ENCODE peak calls at places on chromosomes 6 and 20, in nine cellular contexts. One of them, this sample, is unnamed.
A peak's percentile ranks its signal among the peaks of the same experiment; 100 is the strongest.

GRCh38 chr20:31543966-31544598 is 29.8 kb downstream of the HM13 start:
- DNase-seq in left ventricle myocardium inferior: no peak
- DNase-seq in choroid plexus epithelial cell: peak; percentile 91
- DNase-seq in uterus: peak; percentile 37
- DNase-seq in adrenal gland: peak; percentile 70
- DNase-seq in GM13977: no peak
- DNase-seq in cardiac fibroblast: peak; percentile 91
- DNase-seq in neural crest cell: no peak
- DNase-seq in endothelial cell: no peak
- DNase-seq in this sample: no peak

GRCh38 chr20:59307270-59307669 is 6.9 kb downstream of the EDN3 start:
- DNase-seq in left ventricle myocardium inferior: no peak
- DNase-seq in choroid plexus epithelial cell: no peak
- DNase-seq in uterus: no peak
- DNase-seq in adrenal gland: peak; percentile 89
- DNase-seq in GM13977: no peak
- DNase-seq in cardiac fibroblast: no peak
- DNase-seq in neural crest cell: no peak
- DNase-seq in endothelial cell: no peak
- DNase-seq in this sample: no peak

GRCh38 chr6:96939019-96939805 is 14.7 kb downstream of the KLHL32 start:
- DNase-seq in left ventricle myocardium inferior: no peak
- DNase-seq in choroid plexus epithelial cell: peak; percentile 25
- DNase-seq in uterus: no peak
- DNase-seq in adrenal gland: peak; percentile 72
- DNase-seq in GM13977: no peak
- DNase-seq in cardiac fibroblast: peak; percentile 62
- DNase-seq in neural crest cell: no peak
- DNase-seq in endothelial cell: no peak
- DNase-seq in this sample: no peak

GRCh38 chr6:4805553-4806307 is 29.5 kb downstream of the CDYL start:
- DNase-seq in left ventricle myocardium inferior: peak; percentile 31
- DNase-seq in choroid plexus epithelial cell: peak; percentile 57
- DNase-seq in uterus: peak; percentile 43
- DNase-seq in adrenal gland: peak; percentile 56
- DNase-seq in GM13977: no peak
- DNase-seq in cardiac fibroblast: peak; percentile 52
- DNase-seq in neural crest cell: peak; percentile 18
- DNase-seq in endothelial cell: peak; percentile 28
- DNase-seq in this sample: no peak

GRCh38 chr6:6916598-6916997 is 191.2 kb upstream of the RREB1 start:
- DNase-seq in left ventricle myocardium inferior: no peak
- DNase-seq in choroid plexus epithelial cell: peak; percentile 19
- DNase-seq in uterus: no peak
- DNase-seq in adrenal gland: peak; percentile 61
- DNase-seq in GM13977: no peak
- DNase-seq in cardiac fibroblast: no peak
- DNase-seq in neural crest cell: no peak
- DNase-seq in endothelial cell: no peak
- DNase-seq in this sample: no peak

GRCh38 chr6:148682252-148682651 is 64.6 kb upstream of the UST start:
- DNase-seq in left ventricle myocardium inferior: no peak
- DNase-seq in choroid plexus epithelial cell: no peak
- DNase-seq in uterus: no peak
- DNase-seq in adrenal gland: peak; percentile 13
- DNase-seq in GM13977: no peak
- DNase-seq in cardiac fibroblast: no peak
- DNase-seq in neural crest cell: no peak
- DNase-seq in endothelial cell: no peak
- DNase-seq in this sample: no peak

GRCh38 chr20:23419995-23420901 is 1.0 kb downstream of the NAPB start:
- DNase-seq in left ventricle myocardium inferior: peak; percentile 29
- DNase-seq in choroid plexus epithelial cell: peak; percentile 78
- DNase-seq in uterus: peak; percentile 53
- DNase-seq in adrenal gland: peak; percentile 54
- DNase-seq in GM13977: peak; percentile 58
- DNase-seq in cardiac fibroblast: peak; percentile 68
- DNase-seq in neural crest cell: no peak
- DNase-seq in endothelial cell: no peak
- DNase-seq in this sample: peak; percentile 63

GRCh38 chr6:72826033-72826432 is 204.2 kb downstream of the KCNQ5 start:
- DNase-seq in left ventricle myocardium inferior: no peak
- DNase-seq in choroid plexus epithelial cell: peak; percentile 4
- DNase-seq in uterus: no peak
- DNase-seq in adrenal gland: no peak
- DNase-seq in GM13977: no peak
- DNase-seq in cardiac fibroblast: peak; percentile 11
- DNase-seq in neural crest cell: no peak
- DNase-seq in endothelial cell: no peak
- DNase-seq in this sample: no peak

GRCh38 chr20:38937978-38938473 is 11.8 kb downstream of the FAM83D start:
- DNase-seq in left ventricle myocardium inferior: no peak
- DNase-seq in choroid plexus epithelial cell: no peak
- DNase-seq in uterus: no peak
- DNase-seq in adrenal gland: no peak
- DNase-seq in GM13977: no peak
- DNase-seq in cardiac fibroblast: no peak
- DNase-seq in neural crest cell: no peak
- DNase-seq in endothelial cell: no peak
- DNase-seq in this sample: no peak

GRCh38 chr20:56957737-56958553 is 308.5 kb downstream of the BMP7 start:
- DNase-seq in left ventricle myocardium inferior: no peak
- DNase-seq in choroid plexus epithelial cell: peak; percentile 29
- DNase-seq in uterus: no peak
- DNase-seq in adrenal gland: no peak
- DNase-seq in GM13977: no peak
- DNase-seq in cardiac fibroblast: no peak
- DNase-seq in neural crest cell: peak; percentile 40
- DNase-seq in endothelial cell: peak; percentile 28
- DNase-seq in this sample: no peak

GRCh38 chr6:49070411-49070810 is 392.6 kb downstream of the MMUT start:
- DNase-seq in left ventricle myocardium inferior: no peak
- DNase-seq in choroid plexus epithelial cell: no peak
- DNase-seq in uterus: no peak
- DNase-seq in adrenal gland: no peak
- DNase-seq in GM13977: no peak
- DNase-seq in cardiac fibroblast: no peak
- DNase-seq in neural crest cell: no peak
- DNase-seq in endothelial cell: no peak
- DNase-seq in this sample: no peak

GRCh38 chr6:21003780-21004541 is 469.7 kb downstream of the CDKAL1 start:
- DNase-seq in left ventricle myocardium inferior: no peak
- DNase-seq in choroid plexus epithelial cell: peak; percentile 81
- DNase-seq in uterus: no peak
- DNase-seq in adrenal gland: no peak
- DNase-seq in GM13977: peak; percentile 27
- DNase-seq in cardiac fibroblast: peak; percentile 89
- DNase-seq in neural crest cell: no peak
- DNase-seq in endothelial cell: no peak
- DNase-seq in this sample: peak; percentile 26

GRCh38 chr6:112466378-112467151 is 119.4 kb downstream of the RFPL4B start:
- DNase-seq in left ventricle myocardium inferior: no peak
- DNase-seq in choroid plexus epithelial cell: peak; percentile 76
- DNase-seq in uterus: no peak
- DNase-seq in adrenal gland: no peak
- DNase-seq in GM13977: no peak
- DNase-seq in cardiac fibroblast: peak; percentile 38
- DNase-seq in neural crest cell: no peak
- DNase-seq in endothelial cell: no peak
- DNase-seq in this sample: no peak

DNA sequence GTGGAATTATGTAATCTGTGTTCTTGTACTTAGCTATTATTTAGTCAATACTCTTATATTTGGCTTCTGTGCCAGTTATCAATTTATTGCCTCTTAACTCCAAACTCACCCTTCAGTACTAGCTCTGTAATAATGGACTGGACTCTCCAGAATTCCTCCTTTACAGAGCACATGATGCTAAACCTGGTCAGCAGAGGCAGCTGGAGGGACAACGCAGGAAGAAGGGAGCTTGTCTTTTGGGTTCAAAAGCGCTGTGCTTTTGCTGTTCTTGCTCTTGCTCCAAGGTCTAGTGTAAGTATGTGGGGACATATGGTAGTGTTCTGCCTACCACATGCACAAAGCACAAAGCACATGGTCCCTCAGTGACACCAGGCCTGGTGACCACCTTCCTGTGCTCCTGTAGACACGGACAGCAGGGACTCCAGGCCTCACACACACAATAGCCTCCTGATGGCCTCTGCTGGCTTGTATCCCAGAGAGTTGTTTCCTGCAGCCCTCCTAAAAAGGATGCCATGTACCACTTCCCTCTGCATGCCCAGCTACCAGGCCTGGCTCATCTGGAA is 46.1 kb downstream of the CHD6 start:
- DNase-seq in left ventricle myocardium inferior: no peak
- DNase-seq in choroid plexus epithelial cell: peak; percentile 17
- DNase-seq in uterus: no peak
- DNase-seq in adrenal gland: peak; percentile 7
- DNase-seq in GM13977: no peak
- DNase-seq in cardiac fibroblast: no peak
- DNase-seq in neural crest cell: no peak
- DNase-seq in endothelial cell: no peak
- DNase-seq in this sample: no peak
- TF ChIP-seq CTCF in left ventricle myocardium inferior: no peak
- TF ChIP-seq CTCF in choroid plexus epithelial cell: peak; percentile 53
- TF ChIP-seq CTCF in uterus: no peak
- TF ChIP-seq CTCF in adrenal gland: no peak
- TF ChIP-seq CTCF in GM13977: no peak
- TF ChIP-seq CTCF in cardiac fibroblast: no peak
- TF ChIP-seq CTCF in neural crest cell: no peak
- TF ChIP-seq CTCF in endothelial cell: no peak
- TF ChIP-seq CTCF in this sample: no peak

GRCh38 chr6:73898599-73898998 is 202.6 kb downstream of the CD109 start:
- DNase-seq in left ventricle myocardium inferior: no peak
- DNase-seq in choroid plexus epithelial cell: peak; percentile 37
- DNase-seq in uterus: no peak
- DNase-seq in adrenal gland: no peak
- DNase-seq in GM13977: no peak
- DNase-seq in cardiac fibroblast: no peak
- DNase-seq in neural crest cell: no peak
- DNase-seq in endothelial cell: no peak
- DNase-seq in this sample: no peak
- TF ChIP-seq CTCF in left ventricle myocardium inferior: peak; percentile 12
- TF ChIP-seq CTCF in choroid plexus epithelial cell: peak; percentile 39
- TF ChIP-seq CTCF in uterus: no peak
- TF ChIP-seq CTCF in adrenal gland: no peak
- TF ChIP-seq CTCF in GM13977: no peak
- TF ChIP-seq CTCF in cardiac fibroblast: peak; percentile 10
- TF ChIP-seq CTCF in neural crest cell: no peak
- TF ChIP-seq CTCF in endothelial cell: no peak
- TF ChIP-seq CTCF in this sample: no peak

GRCh38 chr6:124877468-124877867 is 84.8 kb upstream of the RNF217 start:
- DNase-seq in left ventricle myocardium inferior: no peak
- DNase-seq in choroid plexus epithelial cell: no peak
- DNase-seq in uterus: no peak
- DNase-seq in adrenal gland: no peak
- DNase-seq in GM13977: no peak
- DNase-seq in cardiac fibroblast: no peak
- DNase-seq in neural crest cell: no peak
- DNase-seq in endothelial cell: no peak
- DNase-seq in this sample: no peak
- TF ChIP-seq CTCF in left ventricle myocardium inferior: no peak
- TF ChIP-seq CTCF in choroid plexus epithelial cell: no peak
- TF ChIP-seq CTCF in uterus: no peak
- TF ChIP-seq CTCF in adrenal gland: no peak
- TF ChIP-seq CTCF in GM13977: no peak
- TF ChIP-seq CTCF in cardiac fibroblast: no peak
- TF ChIP-seq CTCF in neural crest cell: no peak
- TF ChIP-seq CTCF in endothelial cell: no peak
- TF ChIP-seq CTCF in this sample: no peak

DNA sequence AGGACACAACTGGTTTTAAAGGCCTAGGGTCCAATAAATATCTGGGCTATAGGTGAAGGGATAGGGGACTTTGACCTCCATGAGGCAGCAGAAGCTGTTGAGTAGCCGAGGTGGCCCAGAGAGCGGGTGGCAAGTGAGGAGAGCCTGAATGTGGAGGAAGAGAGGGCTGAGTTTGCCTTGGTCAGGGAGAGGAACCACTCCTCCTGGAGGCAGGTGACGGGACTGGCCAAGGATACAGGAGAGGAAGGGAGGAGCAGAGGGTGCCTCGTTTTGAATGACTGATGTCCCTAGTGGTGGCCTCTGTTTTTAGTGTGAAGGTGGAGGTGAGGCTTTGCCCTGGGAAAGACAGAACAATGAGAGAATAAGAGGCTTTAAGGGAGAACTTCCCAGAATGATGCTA is 19.1 kb upstream of the AAR2 start:
- DNase-seq in left ventricle myocardium inferior: no peak
- DNase-seq in choroid plexus epithelial cell: no peak
- DNase-seq in uterus: no peak
- DNase-seq in adrenal gland: no peak
- DNase-seq in GM13977: no peak
- DNase-seq in cardiac fibroblast: no peak
- DNase-seq in neural crest cell: no peak
- DNase-seq in endothelial cell: no peak
- DNase-seq in this sample: no peak
- TF ChIP-seq CTCF in left ventricle myocardium inferior: no peak
- TF ChIP-seq CTCF in choroid plexus epithelial cell: peak; percentile 20
- TF ChIP-seq CTCF in uterus: no peak
- TF ChIP-seq CTCF in adrenal gland: no peak
- TF ChIP-seq CTCF in GM13977: no peak
- TF ChIP-seq CTCF in cardiac fibroblast: no peak
- TF ChIP-seq CTCF in neural crest cell: no peak
- TF ChIP-seq CTCF in endothelial cell: peak; percentile 29
- TF ChIP-seq CTCF in this sample: no peak

GRCh38 chr6:34226731-34227586 is 9.7 kb upstream of the HMGA1 start:
- DNase-seq in left ventricle myocardium inferior: no peak
- DNase-seq in choroid plexus epithelial cell: no peak
- DNase-seq in uterus: no peak
- DNase-seq in adrenal gland: no peak
- DNase-seq in GM13977: no peak
- DNase-seq in cardiac fibroblast: no peak
- DNase-seq in neural crest cell: no peak
- DNase-seq in endothelial cell: no peak
- DNase-seq in this sample: no peak
- TF ChIP-seq CTCF in left ventricle myocardium inferior: no peak
- TF ChIP-seq CTCF in choroid plexus epithelial cell: no peak
- TF ChIP-seq CTCF in uterus: no peak
- TF ChIP-seq CTCF in adrenal gland: no peak
- TF ChIP-seq CTCF in GM13977: peak; percentile 8
- TF ChIP-seq CTCF in cardiac fibroblast: no peak
- TF ChIP-seq CTCF in neural crest cell: no peak
- TF ChIP-seq CTCF in endothelial cell: no peak
- TF ChIP-seq CTCF in this sample: no peak